ENCODE peak calls at places on chromosomes 12 and 14, in ten cellular contexts. B, I, W, Z, D, G, P, Y, J and H are unnamed samples.

GRCh38 chr12:48954781-48955501 is 2.3 kb downstream of the ARF3 start:
- DNase-seq in J (no peak), P (no peak), W (no peak), B (no peak), Y (no peak), Z (no peak), D (no peak), G (no peak), I (no peak), H (no peak)

GRCh38 chr12:113220593-113221180 is 577 bp upstream of the TPCN1 start:
- DNase-seq in P (no peak), Y (no peak), D (no peak), B (no peak), Z (peak; percentile 13), G (peak; percentile 50), J (no peak), W (no peak), I (no peak), H (no peak)

GRCh38 chr12:74415633-74416032 is 122.0 kb upstream of the ATXN7L3B start:
- DNase-seq in P (peak; percentile 17), D (no peak), Z (peak; percentile 44), W (peak; percentile 29), G (peak; percentile 36), B (no peak), I (peak; percentile 54), J (peak; percentile 14), Y (peak; percentile 0), H (no peak)

GRCh38 chr12:117645473-117645872 is 284.0 kb upstream of the NOS1 start:
- DNase-seq in P (no peak), J (no peak), Z (no peak), D (no peak), B (peak; percentile 21), I (no peak), G (no peak), W (no peak), Y (no peak), H (no peak)

GRCh38 chr12:32134144-32134888 is 27.7 kb downstream of the BICD1 start:
- DNase-seq in W (no peak), B (no peak), J (peak; percentile 94), Z (peak; percentile 63), P (peak; percentile 83), I (peak; percentile 51), G (no peak), Y (peak; percentile 54), D (no peak), H (no peak)

GRCh38 chr12:120388711-120389431 is 19.9 kb upstream of the MSI1 start:
- DNase-seq in Y (no peak), D (no peak), P (no peak), I (no peak), W (no peak), G (no peak), J (no peak), Z (no peak), B (no peak), H (no peak)

GRCh38 chr14:102629011-102629444 is 36.6 kb downstream of the RCOR1 start:
- DNase-seq in D (no peak), I (no peak), B (no peak), G (no peak), Y (no peak), W (peak; percentile 34), P (no peak), J (no peak), Z (no peak), H (no peak)

GRCh38 chr12:117120787-117121186 is 21.6 kb upstream of the TESC start:
- DNase-seq in B (no peak), D (no peak), Y (no peak), P (no peak), I (no peak), J (no peak), G (no peak), Z (no peak), W (no peak), H (no peak)

GRCh38 chr12:97308576-97309198 is 153.9 kb upstream of the RMST start:
- DNase-seq in W (peak; percentile 8), P (peak; percentile 65), Z (peak; percentile 62), I (peak; percentile 73), J (peak; percentile 54), G (peak; percentile 5), D (no peak), B (peak; percentile 21), Y (peak; percentile 10), H (no peak)

GRCh38 chr12:130933269-130933995 is 20.3 kb upstream of the ADGRD1 start:
- DNase-seq in P (no peak), Z (no peak), I (no peak), J (no peak), D (no peak), B (no peak), Y (no peak), G (no peak), W (no peak), H (no peak)

DNA sequence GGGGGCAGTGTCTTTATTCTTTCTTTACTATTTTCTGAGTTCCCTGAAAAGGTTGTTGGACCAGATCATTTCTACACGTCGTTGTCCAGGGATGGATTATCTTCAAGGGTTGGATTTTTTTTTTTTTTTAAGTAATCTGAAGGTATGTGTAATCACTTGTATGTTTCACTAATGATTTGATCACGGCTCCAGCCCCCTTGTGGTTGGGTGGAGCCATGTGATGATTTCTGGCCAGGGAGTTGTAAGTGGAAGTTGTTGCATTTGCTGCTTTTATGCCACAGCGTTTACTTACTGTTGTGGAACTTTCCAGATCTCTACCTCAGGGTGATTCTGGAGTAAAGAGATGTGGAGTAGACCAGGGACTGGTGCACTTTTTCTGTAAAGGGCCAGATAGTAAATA is 390.3 kb downstream of the AACS start:
- DNase-seq in J (no peak), G (no peak), P (no peak), Z (no peak), B (no peak), I (no peak), D (no peak), W (no peak), Y (no peak), H (no peak)
- TF ChIP-seq CTCF in J (no peak), G (no peak), P (no peak), Z (no peak), B (no peak), I (no peak), D (no peak), W (no peak), Y (no peak), H (no peak)

DNA sequence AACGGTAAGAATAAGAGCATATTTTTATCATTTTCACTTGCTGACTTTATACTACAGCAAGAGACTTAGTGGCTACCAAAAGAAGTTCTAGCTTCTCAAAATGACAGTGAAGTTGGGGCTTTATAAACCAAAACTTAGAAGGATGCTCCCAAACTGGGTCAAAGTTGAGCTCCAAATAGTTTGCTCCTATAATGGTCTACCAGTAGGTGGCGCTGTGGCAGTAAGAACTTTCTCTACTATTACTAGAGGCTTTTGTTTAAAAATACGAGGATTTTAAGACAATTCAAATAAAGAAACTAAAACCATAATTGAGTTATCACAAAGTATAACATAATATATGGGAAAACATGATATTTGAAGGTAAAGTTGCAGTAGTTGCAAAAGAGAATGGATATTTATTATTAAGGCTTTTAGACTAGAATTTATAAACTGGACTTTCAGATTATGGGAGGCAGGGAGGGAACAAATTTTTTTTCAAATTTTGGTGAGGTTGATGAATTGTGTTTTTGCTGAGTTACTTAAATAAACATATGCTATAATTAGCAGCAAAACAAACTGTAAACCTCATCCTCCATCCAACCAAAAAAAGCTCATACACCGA is 75.0 kb downstream of the TGFB3 start:
- DNase-seq in G (peak; percentile 48), Y (peak; percentile 41), J (peak; percentile 45), P (peak; percentile 70), I (peak; percentile 84), W (peak; percentile 45), D (peak; percentile 35), B (peak; percentile 69), Z (peak; percentile 69), H (peak; percentile 32)
- TF ChIP-seq CTCF in G (peak; percentile 89), Y (peak; percentile 69), J (peak; percentile 67), P (peak; percentile 80), I (peak; percentile 78), W (peak; percentile 65), D (peak; percentile 94), B (no peak), Z (peak; percentile 85), H (peak; percentile 97)

GRCh38 chr14:57464013-57464730 is 29.5 kb downstream of the CCDC198 start:
- DNase-seq in D (no peak), I (peak; percentile 58), B (no peak), Z (peak; percentile 37), W (no peak), P (no peak), G (no peak), J (no peak), Y (no peak), H (no peak)

GRCh38 chr14:57461777-57462320 is 31.8 kb downstream of the CCDC198 start:
- DNase-seq in G (no peak), D (no peak), J (no peak), I (peak; percentile 45), W (no peak), P (no peak), B (no peak), Z (peak; percentile 15), Y (no peak), H (no peak)

DNA sequence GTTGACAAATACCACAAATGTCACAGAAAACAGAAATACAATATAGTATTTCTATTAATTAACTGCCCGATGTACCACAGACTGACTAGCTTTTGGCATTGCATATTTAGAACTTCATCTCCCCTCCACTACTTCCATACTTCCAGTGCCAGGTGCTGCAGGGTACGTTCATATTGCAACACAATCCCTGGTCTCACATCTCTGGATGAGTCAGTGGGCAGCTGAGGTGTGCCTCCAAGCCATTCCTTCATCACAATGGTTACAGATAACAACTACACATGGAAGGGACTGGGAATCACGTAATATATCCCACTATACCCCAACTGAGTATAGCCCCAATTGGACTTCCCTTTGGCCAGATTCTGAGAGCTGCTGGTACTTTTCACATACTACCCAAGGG is 31.1 kb downstream of the CCDC198 start:
- DNase-seq in I (no peak), W (no peak), Z (no peak), D (no peak), G (peak; percentile 31), B (no peak), P (no peak), J (no peak), Y (no peak), H (no peak)
- TF ChIP-seq CTCF in I (no peak), W (no peak), Z (no peak), D (no peak), G (no peak), B (no peak), P (no peak), J (no peak), Y (no peak), H (no peak)

GRCh38 chr14:60188115-60188514 is 22.9 kb upstream of the DHRS7 start:
- DNase-seq in Z (no peak), I (peak; percentile 42), Y (no peak), W (no peak), B (no peak), D (no peak), J (no peak), G (no peak), P (no peak), H (no peak)

GRCh38 chr14:60188696-60189095 is 23.5 kb upstream of the DHRS7 start:
- DNase-seq in Y (no peak), D (no peak), B (no peak), I (no peak), W (no peak), Z (no peak), J (no peak), G (no peak), P (no peak), H (no peak)

GRCh38 chr14:60183724-60184596 is 18.8 kb upstream of the DHRS7 start:
- DNase-seq in Z (peak; percentile 79), G (peak; percentile 12), J (peak; percentile 56), B (no peak), Y (peak; percentile 36), P (peak; percentile 77), I (peak; percentile 87), D (no peak), W (no peak), H (no peak)

GRCh38 chr14:60183138-60183537 is 17.9 kb upstream of the DHRS7 start:
- DNase-seq in Y (no peak), D (no peak), Z (no peak), P (no peak), W (no peak), J (no peak), I (no peak), G (no peak), B (no peak), H (no peak)

GRCh38 chr14:60184597-60185555 is 19.7 kb upstream of the DHRS7 start:
- DNase-seq in P (no peak), Z (no peak), W (no peak), J (no peak), I (no peak), D (no peak), Y (peak; percentile 25), B (no peak), G (no peak), H (no peak)
- TF ChIP-seq CTCF in P (no peak), Z (no peak), W (no peak), J (no peak), I (no peak), D (no peak), Y (no peak), B (no peak), G (peak; percentile 11), H (peak; percentile 39)